ENCODE peak calls at places on chromosomes 3 and 15, in five cellular contexts. X, Z, M, E and L are unnamed samples.

GRCh38 chr15:91670108-91670507 is 183.4 kb upstream of the SLCO3A1 start:
- DNase-seq in X (no peak), M (no peak), Z (no peak), E (no peak), L (no peak)

GRCh38 chr3:14508966-14509795 is 31.0 kb downstream of the GRIP2 start:
- DNase-seq in Z (peak; percentile 84), M (peak; percentile 95), X (peak; percentile 30), E (no peak), L (peak; percentile 100)

GRCh38 chr3:47266709-47267489 is 15.7 kb downstream of the KIF9 start:
- DNase-seq in X (peak; percentile 80), M (no peak), Z (peak; percentile 97), E (peak; percentile 51), L (no peak)

GRCh38 chr3:126782554-126782953 is 78.5 kb downstream of the CHCHD6 start:
- DNase-seq in X (no peak), Z (no peak), M (no peak), E (no peak), L (no peak)

GRCh38 chr15:79970921-79971434 is at the start of gene BCL2A1:
- DNase-seq in E (peak; percentile 96), M (no peak), Z (peak; percentile 56), X (no peak), L (no peak)

GRCh38 chr3:15630646-15631350 is 29.3 kb downstream of the BTD start:
- DNase-seq in E (no peak), Z (peak; percentile 58), X (no peak), M (no peak), L (no peak)

GRCh38 chr3:169060037-169060436 is 603.5 kb downstream of the MECOM start:
- DNase-seq in M (no peak), Z (no peak), X (no peak), E (no peak), L (no peak)

GRCh38 chr3:38004415-38005075 is 14.0 kb downstream of the VILL start:
- DNase-seq in Z (peak; percentile 87), M (peak; percentile 72), E (no peak), X (peak; percentile 88), L (no peak)

GRCh38 chr3:27985369-27986035 is 255.9 kb upstream of the CMC1 start:
- DNase-seq in X (no peak), E (no peak), Z (no peak), M (no peak), L (no peak)

GRCh38 chr3:25856902-25857518 is 67.1 kb downstream of the OXSM start:
- DNase-seq in Z (peak; percentile 51), X (peak; percentile 23), E (no peak), M (no peak), L (no peak)

GRCh38 chr15:87213646-87214045 is 1042.9 kb downstream of the NTRK3 start:
- DNase-seq in M (no peak), Z (no peak), X (no peak), E (no peak), L (no peak)

GRCh38 chr3:50483374-50483773 is 20.1 kb downstream of the CACNA2D2 start:
- DNase-seq in M (no peak), Z (no peak), E (no peak), X (no peak), L (no peak)

GRCh38 chr3:68957895-68958294 is 25.5 kb upstream of the TAFA4 start:
- DNase-seq in E (no peak), M (no peak), X (no peak), Z (peak; percentile 37), L (no peak)

GRCh38 chr3:171044828-171045793 is 18.6 kb upstream of the SLC2A2 start:
- DNase-seq in E (no peak), Z (no peak), X (peak; percentile 100), M (no peak), L (no peak)

GRCh38 chr15:66023322-66023972 is 154.2 kb downstream of the RAB11A start:
- DNase-seq in E (no peak), Z (no peak), M (no peak), X (no peak), L (no peak)

GRCh38 chr3:170941551-170941950 is 33.1 kb upstream of the EIF5A2 start:
- DNase-seq in X (no peak), Z (no peak), M (no peak), E (no peak), L (no peak)

GRCh38 chr3:136659253-136659652 is 92.9 kb downstream of the STAG1 start:
- DNase-seq in M (no peak), Z (no peak), X (no peak), E (no peak), L (no peak)

GRCh38 chr3:149339931-149340309 is 6.5 kb upstream of the TM4SF18 start:
- DNase-seq in Z (no peak), M (peak; percentile 40), E (no peak), X (peak; percentile 77), L (no peak)

GRCh38 chr3:77690284-77690869 is 650.5 kb downstream of the ROBO2 start:
- DNase-seq in E (no peak), M (no peak), X (no peak), Z (no peak), L (no peak)

GRCh38 chr3:47803478-47804025 is 614 bp downstream of the DHX30 start:
- DNase-seq in Z (peak; percentile 29), X (no peak), M (no peak), E (no peak), L (no peak)

GRCh38 chr15:39625856-39626255 is 45.0 kb downstream of the THBS1 start:
- DNase-seq in X (no peak), Z (no peak), M (no peak), E (no peak), L (no peak)

GRCh38 chr15:49383266-49383665 is 39.8 kb upstream of the FGF7 start:
- DNase-seq in E (no peak), X (no peak), M (no peak), Z (no peak), L (no peak)

GRCh38 chr3:15280853-15281532 is 51.4 kb downstream of the SH3BP5 start:
- DNase-seq in X (peak; percentile 21), E (no peak), Z (no peak), M (no peak), L (no peak)

GRCh38 chr3:107992976-107993684 is 97.7 kb downstream of the CD47 start:
- DNase-seq in E (no peak), Z (no peak), X (no peak), M (no peak), L (no peak)

GRCh38 chr3:74561881-74562280 is 52.6 kb downstream of the CNTN3 start:
- DNase-seq in X (no peak), Z (no peak), M (no peak), E (no peak), L (no peak)

GRCh38 chr3:124770341-124771082 is 40.3 kb downstream of the UMPS start:
- DNase-seq in M (no peak), X (no peak), Z (peak; percentile 16), E (no peak), L (no peak)

GRCh38 chr3:96267577-96267976 is 546.8 kb upstream of the EPHA6 start:
- DNase-seq in M (no peak), E (no peak), X (no peak), Z (no peak), L (no peak)

GRCh38 chr15:84910928-84911623 is 26.6 kb downstream of the SLC28A1 start:
- DNase-seq in M (no peak), Z (no peak), X (no peak), E (no peak), L (peak; percentile 43)

GRCh38 chr3:52522651-52523251 is 10.9 kb downstream of the NT5DC2 start:
- DNase-seq in Z (no peak), M (no peak), X (no peak), E (no peak), L (no peak)

GRCh38 chr15:27816790-27817189 is 282.3 kb downstream of the OCA2 start:
- DNase-seq in Z (no peak), E (no peak), X (no peak), M (no peak), L (no peak)

DNA sequence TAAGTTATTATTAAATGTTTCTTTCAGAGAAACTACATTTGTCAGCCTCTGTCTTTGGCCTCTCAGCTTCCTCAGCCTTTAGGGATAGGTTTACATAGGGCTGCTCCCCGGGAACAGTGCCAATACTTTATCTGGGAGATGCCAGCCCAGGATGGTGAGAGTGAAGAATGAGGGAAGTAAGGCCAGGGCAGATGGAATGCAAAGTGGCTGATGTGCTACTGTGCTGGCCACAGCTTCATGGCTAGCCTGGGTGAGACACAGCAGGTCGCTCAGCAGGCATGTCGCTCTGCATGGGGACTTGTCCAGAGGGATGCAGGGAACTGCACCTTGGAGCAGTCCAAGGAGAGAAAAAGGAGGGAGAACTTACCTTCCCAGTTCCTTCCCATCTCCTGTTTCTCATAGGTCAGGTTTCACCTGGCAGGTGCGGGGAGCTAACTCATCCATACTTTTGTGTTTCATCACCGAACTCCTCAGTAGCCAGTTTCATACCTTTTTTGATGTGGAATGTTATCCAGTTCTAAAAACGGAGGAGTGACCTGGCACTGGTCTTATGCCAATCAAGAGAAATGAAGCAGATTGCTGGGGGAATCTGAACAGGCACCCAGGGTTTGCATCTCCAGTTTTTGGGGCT is 30.9 kb upstream of the C15orf39 start:
- DNase-seq in X (no peak), E (no peak), M (no peak), Z (no peak), L (no peak)
- TF ChIP-seq ATF2 in X (no peak), E (no peak), M (no peak), Z (no peak), L (no peak)

GRCh38 chr3:153219147-153219546 is 57.1 kb downstream of the RAP2B start:
- DNase-seq in M (no peak), E (no peak), X (no peak), Z (no peak), L (no peak)
- TF ChIP-seq ATF2 in M (no peak), E (no peak), X (no peak), Z (no peak), L (no peak)

GRCh38 chr15:100227781-100228180 is 114.0 kb downstream of the ADAMTS17 start:
- DNase-seq in M (no peak), X (no peak), Z (no peak), E (no peak), L (no peak)

GRCh38 chr15:100234158-100235029 is 107.4 kb downstream of the ADAMTS17 start:
- DNase-seq in E (no peak), M (no peak), X (no peak), Z (no peak), L (no peak)

GRCh38 chr15:100230784-100231183 is 111.0 kb downstream of the ADAMTS17 start:
- DNase-seq in M (no peak), X (no peak), E (no peak), Z (no peak), L (no peak)

GRCh38 chr15:100226107-100226506 is 115.7 kb downstream of the ADAMTS17 start:
- DNase-seq in X (no peak), E (no peak), Z (no peak), M (no peak), L (no peak)

GRCh38 chr15:100229181-100230163 is 112.3 kb downstream of the ADAMTS17 start:
- DNase-seq in Z (no peak), E (no peak), X (no peak), M (no peak), L (no peak)
- TF ChIP-seq ATF2 in Z (no peak), E (no peak), X (no peak), M (no peak), L (no peak)

GRCh38 chr3:12992629-12993021 is 80.6 kb downstream of the IQSEC1 start:
- DNase-seq in Z (peak; percentile 43), X (peak; percentile 81), M (no peak), E (no peak), L (no peak)
- TF ChIP-seq ATF2 in Z (no peak), X (no peak), M (no peak), E (no peak), L (no peak)